ENCODE peak calls at places on chromosomes 1 and 21, in seven cellular contexts. One of them, this sample, is unnamed.

GRCh38 chr1:160207751-160208150 is 2.6 kb downstream of the PEA15 start:
- DNase-seq in lower leg skin: no peak
- DNase-seq in progenitor cell of endocrine pancreas: no peak
- DNase-seq in tibial artery: no peak
- DNase-seq in fibroblast of the aortic adventitia: no peak
- DNase-seq in heart right ventricle: no peak
- DNase-seq in CD4-positive, alpha-beta T cell: no peak
- DNase-seq in this sample: no peak

GRCh38 chr1:26831546-26832248 is 5.2 kb downstream of the ZDHHC18 start:
- DNase-seq in progenitor cell of endocrine pancreas: no peak
- DNase-seq in fibroblast of the aortic adventitia: no peak
- DNase-seq in lower leg skin: no peak
- DNase-seq in heart right ventricle: no peak
- DNase-seq in CD4-positive, alpha-beta T cell: no peak
- DNase-seq in tibial artery: no peak
- DNase-seq in this sample: no peak

GRCh38 chr1:27773732-27774445 is 870 bp downstream of the STX12 start:
- DNase-seq in lower leg skin: no peak
- DNase-seq in fibroblast of the aortic adventitia: peak
- DNase-seq in heart right ventricle: no peak
- DNase-seq in tibial artery: no peak
- DNase-seq in progenitor cell of endocrine pancreas: no peak
- DNase-seq in CD4-positive, alpha-beta T cell: no peak
- DNase-seq in this sample: no peak

GRCh38 chr1:178609015-178609414 is 96.1 kb downstream of the TEX35 start:
- DNase-seq in CD4-positive, alpha-beta T cell: no peak
- DNase-seq in tibial artery: no peak
- DNase-seq in fibroblast of the aortic adventitia: peak
- DNase-seq in lower leg skin: no peak
- DNase-seq in heart right ventricle: no peak
- DNase-seq in progenitor cell of endocrine pancreas: no peak
- DNase-seq in this sample: no peak

GRCh38 chr1:153478047-153478691 is 17.7 kb upstream of the S100A7 start:
- DNase-seq in fibroblast of the aortic adventitia: no peak
- DNase-seq in CD4-positive, alpha-beta T cell: no peak
- DNase-seq in heart right ventricle: no peak
- DNase-seq in progenitor cell of endocrine pancreas: no peak
- DNase-seq in lower leg skin: no peak
- DNase-seq in tibial artery: no peak
- DNase-seq in this sample: no peak

GRCh38 chr21:39119696-39120290 is 63.5 kb downstream of the PSMG1 start:
- DNase-seq in heart right ventricle: no peak
- DNase-seq in tibial artery: no peak
- DNase-seq in progenitor cell of endocrine pancreas: no peak
- DNase-seq in fibroblast of the aortic adventitia: no peak
- DNase-seq in lower leg skin: no peak
- DNase-seq in CD4-positive, alpha-beta T cell: no peak
- DNase-seq in this sample: no peak

GRCh38 chr1:47442202-47442601 is 4.4 kb downstream of the FOXD2 start:
- DNase-seq in progenitor cell of endocrine pancreas: no peak
- DNase-seq in heart right ventricle: no peak
- DNase-seq in lower leg skin: no peak
- DNase-seq in CD4-positive, alpha-beta T cell: no peak
- DNase-seq in tibial artery: no peak
- DNase-seq in fibroblast of the aortic adventitia: no peak
- DNase-seq in this sample: no peak

GRCh38 chr1:198556969-198557368 is 16.5 kb upstream of the ATP6V1G3 start:
- DNase-seq in tibial artery: peak
- DNase-seq in fibroblast of the aortic adventitia: no peak
- DNase-seq in heart right ventricle: peak
- DNase-seq in progenitor cell of endocrine pancreas: no peak
- DNase-seq in lower leg skin: peak
- DNase-seq in CD4-positive, alpha-beta T cell: peak
- DNase-seq in this sample: no peak

GRCh38 chr1:16615253-16616252 is 2.2 kb upstream of the NBPF1 start:
- DNase-seq in progenitor cell of endocrine pancreas: peak
- DNase-seq in CD4-positive, alpha-beta T cell: no peak
- DNase-seq in heart right ventricle: peak
- DNase-seq in tibial artery: no peak
- DNase-seq in lower leg skin: peak
- DNase-seq in fibroblast of the aortic adventitia: no peak
- DNase-seq in this sample: peak

GRCh38 chr1:163596541-163597258 is 274.9 kb downstream of the NUF2 start:
- DNase-seq in lower leg skin: no peak
- DNase-seq in tibial artery: no peak
- DNase-seq in heart right ventricle: no peak
- DNase-seq in fibroblast of the aortic adventitia: no peak
- DNase-seq in CD4-positive, alpha-beta T cell: no peak
- DNase-seq in progenitor cell of endocrine pancreas: no peak
- DNase-seq in this sample: no peak

GRCh38 chr1:198234511-198235251 is 77.9 kb downstream of the NEK7 start:
- DNase-seq in CD4-positive, alpha-beta T cell: no peak
- DNase-seq in fibroblast of the aortic adventitia: peak
- DNase-seq in tibial artery: no peak
- DNase-seq in progenitor cell of endocrine pancreas: no peak
- DNase-seq in lower leg skin: no peak
- DNase-seq in heart right ventricle: no peak
- DNase-seq in this sample: no peak

GRCh38 chr1:229114315-229114714 is 156.6 kb upstream of the RAB4A start:
- DNase-seq in heart right ventricle: no peak
- DNase-seq in lower leg skin: no peak
- DNase-seq in tibial artery: no peak
- DNase-seq in fibroblast of the aortic adventitia: no peak
- DNase-seq in progenitor cell of endocrine pancreas: no peak
- DNase-seq in CD4-positive, alpha-beta T cell: no peak
- DNase-seq in this sample: no peak

GRCh38 chr1:53616511-53616910 is 122.5 kb downstream of the GLIS1 start:
- DNase-seq in CD4-positive, alpha-beta T cell: no peak
- DNase-seq in progenitor cell of endocrine pancreas: peak
- DNase-seq in heart right ventricle: no peak
- DNase-seq in tibial artery: no peak
- DNase-seq in lower leg skin: no peak
- DNase-seq in fibroblast of the aortic adventitia: no peak
- DNase-seq in this sample: peak

GRCh38 chr1:39696448-39696847 is 5.2 kb upstream of the HPCAL4 start:
- DNase-seq in progenitor cell of endocrine pancreas: no peak
- DNase-seq in CD4-positive, alpha-beta T cell: no peak
- DNase-seq in fibroblast of the aortic adventitia: no peak
- DNase-seq in tibial artery: no peak
- DNase-seq in lower leg skin: no peak
- DNase-seq in heart right ventricle: no peak
- DNase-seq in this sample: no peak

GRCh38 chr1:185156321-185156853 is 366 bp downstream of the TRMT1L start:
- DNase-seq in heart right ventricle: no peak
- DNase-seq in CD4-positive, alpha-beta T cell: peak
- DNase-seq in lower leg skin: no peak
- DNase-seq in progenitor cell of endocrine pancreas: no peak
- DNase-seq in tibial artery: no peak
- DNase-seq in fibroblast of the aortic adventitia: peak
- DNase-seq in this sample: no peak

GRCh38 chr21:39316729-39317128 is 3.3 kb upstream of the BRWD1 start:
- DNase-seq in progenitor cell of endocrine pancreas: no peak
- DNase-seq in heart right ventricle: no peak
- DNase-seq in CD4-positive, alpha-beta T cell: no peak
- DNase-seq in tibial artery: no peak
- DNase-seq in fibroblast of the aortic adventitia: no peak
- DNase-seq in lower leg skin: no peak
- DNase-seq in this sample: no peak

GRCh38 chr1:87045757-87046422 is 131.5 kb downstream of the HS2ST1 start:
- DNase-seq in progenitor cell of endocrine pancreas: no peak
- DNase-seq in fibroblast of the aortic adventitia: no peak
- DNase-seq in CD4-positive, alpha-beta T cell: peak
- DNase-seq in heart right ventricle: no peak
- DNase-seq in lower leg skin: no peak
- DNase-seq in tibial artery: no peak
- DNase-seq in this sample: no peak

GRCh38 chr1:182029379-182030331 is 31.9 kb downstream of the ZNF648 start:
- DNase-seq in tibial artery: peak
- DNase-seq in fibroblast of the aortic adventitia: peak
- DNase-seq in lower leg skin: peak
- DNase-seq in CD4-positive, alpha-beta T cell: peak
- DNase-seq in heart right ventricle: peak
- DNase-seq in progenitor cell of endocrine pancreas: peak
- DNase-seq in this sample: peak

GRCh38 chr1:182038220-182038619 is 23.3 kb downstream of the ZNF648 start:
- DNase-seq in fibroblast of the aortic adventitia: no peak
- DNase-seq in tibial artery: no peak
- DNase-seq in heart right ventricle: no peak
- DNase-seq in lower leg skin: no peak
- DNase-seq in CD4-positive, alpha-beta T cell: no peak
- DNase-seq in progenitor cell of endocrine pancreas: no peak
- DNase-seq in this sample: no peak

GRCh38 chr1:182032251-182032650 is 29.3 kb downstream of the ZNF648 start:
- DNase-seq in heart right ventricle: no peak
- DNase-seq in progenitor cell of endocrine pancreas: no peak
- DNase-seq in fibroblast of the aortic adventitia: no peak
- DNase-seq in tibial artery: no peak
- DNase-seq in CD4-positive, alpha-beta T cell: no peak
- DNase-seq in lower leg skin: no peak
- DNase-seq in this sample: no peak

GRCh38 chr1:182035097-182035770 is 26.3 kb downstream of the ZNF648 start:
- DNase-seq in heart right ventricle: peak
- DNase-seq in progenitor cell of endocrine pancreas: no peak
- DNase-seq in lower leg skin: no peak
- DNase-seq in CD4-positive, alpha-beta T cell: no peak
- DNase-seq in tibial artery: no peak
- DNase-seq in fibroblast of the aortic adventitia: no peak
- DNase-seq in this sample: no peak
- TF ChIP-seq CTCF in heart right ventricle: peak
- TF ChIP-seq CTCF in progenitor cell of endocrine pancreas: peak
- TF ChIP-seq CTCF in lower leg skin: no peak
- TF ChIP-seq CTCF in CD4-positive, alpha-beta T cell: no peak
- TF ChIP-seq CTCF in tibial artery: no peak
- TF ChIP-seq CTCF in fibroblast of the aortic adventitia: no peak
- TF ChIP-seq CTCF in this sample: peak

GRCh38 chr1:225413708-225414375 is 14.0 kb downstream of the LBR start:
- DNase-seq in heart right ventricle: no peak
- DNase-seq in fibroblast of the aortic adventitia: no peak
- DNase-seq in lower leg skin: no peak
- DNase-seq in CD4-positive, alpha-beta T cell: no peak
- DNase-seq in progenitor cell of endocrine pancreas: no peak
- DNase-seq in tibial artery: no peak
- DNase-seq in this sample: no peak
- TF ChIP-seq CTCF in heart right ventricle: no peak
- TF ChIP-seq CTCF in fibroblast of the aortic adventitia: no peak
- TF ChIP-seq CTCF in lower leg skin: no peak
- TF ChIP-seq CTCF in CD4-positive, alpha-beta T cell: no peak
- TF ChIP-seq CTCF in progenitor cell of endocrine pancreas: peak
- TF ChIP-seq CTCF in tibial artery: no peak
- TF ChIP-seq CTCF in this sample: no peak

DNA sequence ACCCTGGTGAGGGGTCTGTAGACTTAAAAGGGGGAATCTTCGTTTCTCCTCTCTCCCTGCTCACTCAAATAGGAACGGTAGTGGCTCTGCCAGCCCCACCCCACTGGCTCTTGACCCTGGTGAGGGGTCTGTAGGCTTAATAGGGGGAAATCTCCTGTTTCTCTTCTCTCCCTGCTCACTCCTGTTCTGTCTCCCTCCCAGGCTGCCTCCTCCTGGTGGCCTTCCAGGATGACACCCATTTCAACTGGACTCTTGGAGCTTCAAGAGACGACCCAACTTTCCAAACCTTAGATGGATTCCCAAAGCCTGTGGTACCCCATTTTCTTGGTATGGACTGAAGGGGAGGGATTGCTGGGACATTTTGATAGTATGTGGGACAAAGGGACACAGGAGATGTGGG is 1.4 kb upstream of the EPHB2 start:
- DNase-seq in fibroblast of the aortic adventitia: no peak
- DNase-seq in heart right ventricle: no peak
- DNase-seq in progenitor cell of endocrine pancreas: no peak
- DNase-seq in tibial artery: no peak
- DNase-seq in CD4-positive, alpha-beta T cell: no peak
- DNase-seq in lower leg skin: no peak
- DNase-seq in this sample: no peak
- TF ChIP-seq CTCF in fibroblast of the aortic adventitia: peak
- TF ChIP-seq CTCF in heart right ventricle: no peak
- TF ChIP-seq CTCF in progenitor cell of endocrine pancreas: peak
- TF ChIP-seq CTCF in tibial artery: no peak
- TF ChIP-seq CTCF in CD4-positive, alpha-beta T cell: no peak
- TF ChIP-seq CTCF in lower leg skin: no peak
- TF ChIP-seq CTCF in this sample: peak

GRCh38 chr1:233394860-233395717 is 67.6 kb downstream of the MAP3K21 start:
- DNase-seq in heart right ventricle: peak
- DNase-seq in fibroblast of the aortic adventitia: peak
- DNase-seq in tibial artery: no peak
- DNase-seq in lower leg skin: no peak
- DNase-seq in progenitor cell of endocrine pancreas: no peak
- DNase-seq in CD4-positive, alpha-beta T cell: no peak
- DNase-seq in this sample: no peak
- TF ChIP-seq CTCF in heart right ventricle: peak
- TF ChIP-seq CTCF in fibroblast of the aortic adventitia: peak
- TF ChIP-seq CTCF in tibial artery: peak
- TF ChIP-seq CTCF in lower leg skin: no peak
- TF ChIP-seq CTCF in progenitor cell of endocrine pancreas: peak
- TF ChIP-seq CTCF in CD4-positive, alpha-beta T cell: peak
- TF ChIP-seq CTCF in this sample: peak

DNA sequence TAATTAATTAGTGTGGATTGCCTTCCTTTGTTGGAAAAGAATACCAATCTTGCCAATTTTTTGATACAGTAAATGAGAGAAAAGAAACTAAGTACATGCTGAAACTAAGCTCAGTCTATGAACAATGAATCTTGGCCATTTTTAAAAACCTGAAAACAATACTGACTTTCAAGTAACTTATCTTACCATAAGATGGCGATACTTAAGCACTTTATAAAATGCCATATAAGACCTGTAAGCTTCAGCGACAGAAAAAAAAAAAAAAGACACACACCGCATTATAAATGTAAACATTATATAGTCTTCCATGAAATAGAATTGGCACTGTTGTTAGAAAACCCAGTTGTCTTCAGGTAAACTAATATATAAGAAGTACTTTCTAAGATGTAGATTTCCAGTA is 3.0 kb downstream of the OLFM3 start:
- DNase-seq in tibial artery: no peak
- DNase-seq in progenitor cell of endocrine pancreas: no peak
- DNase-seq in CD4-positive, alpha-beta T cell: no peak
- DNase-seq in heart right ventricle: no peak
- DNase-seq in lower leg skin: no peak
- DNase-seq in fibroblast of the aortic adventitia: no peak
- DNase-seq in this sample: no peak
- TF ChIP-seq CTCF in tibial artery: no peak
- TF ChIP-seq CTCF in progenitor cell of endocrine pancreas: no peak
- TF ChIP-seq CTCF in CD4-positive, alpha-beta T cell: no peak
- TF ChIP-seq CTCF in heart right ventricle: no peak
- TF ChIP-seq CTCF in lower leg skin: no peak
- TF ChIP-seq CTCF in fibroblast of the aortic adventitia: no peak
- TF ChIP-seq CTCF in this sample: peak